ENCODE peak calls at places on chromosome 6, in seven cellular contexts. P, C, J, S, D, U and T are unnamed samples. For H3K9me3, the result is how much of the 10 kb centered on the place peaks cover.

GRCh38 chr6:52125572-52125971 is 38.2 kb upstream of the PKHD1 start:
- DNase-seq in D (no peak), C (no peak), P (no peak), S (no peak), J (no peak), U (no peak), T (no peak)

GRCh38 chr6:158219229-158219628 is 51.1 kb downstream of the GTF2H5 start:
- DNase-seq in C (no peak), P (peak), U (peak), J (no peak), S (no peak), D (no peak), T (no peak)

GRCh38 chr6:36851632-36852031 is 12.4 kb upstream of the CPNE5 start:
- DNase-seq in C (no peak), J (no peak), U (no peak), D (no peak), P (no peak), S (no peak), T (no peak)

GRCh38 chr6:52973013-52973412 is 22.1 kb downstream of the GSTA4 start:
- DNase-seq in U (no peak), S (no peak), J (no peak), D (no peak), P (no peak), C (no peak), T (no peak)

GRCh38 chr6:41642960-41643898 is 5.0 kb downstream of the MDFI start:
- DNase-seq in D (no peak), P (no peak), C (no peak), U (no peak), S (no peak), J (no peak), T (no peak)

GRCh38 chr6:36334343-36334742 is 2.3 kb downstream of the BNIP5 start:
- DNase-seq in D (no peak), J (no peak), P (peak), C (no peak), U (no peak), S (no peak), T (no peak)

GRCh38 chr6:78484181-78485064 is 382.9 kb upstream of the IRAK1BP1 start:
- DNase-seq in P (no peak), U (no peak), D (no peak), S (no peak), C (no peak), J (no peak), T (peak)

GRCh38 chr6:159701413-159701999 is 8.5 kb upstream of the SOD2 start:
- DNase-seq in U (peak), D (no peak), P (no peak), J (no peak), S (no peak), C (peak), T (no peak)

GRCh38 chr6:9612489-9612888 is 802.4 kb downstream of the TFAP2A start:
- DNase-seq in S (no peak), D (no peak), C (no peak), U (no peak), P (no peak), J (no peak), T (no peak)

GRCh38 chr6:17886891-17887290 is 100.5 kb downstream of the KIF13A start:
- DNase-seq in J (no peak), C (no peak), D (peak), P (no peak), S (no peak), U (no peak), T (no peak)

GRCh38 chr6:17885889-17886576 is 101.4 kb downstream of the KIF13A start:
- DNase-seq in D (no peak), S (no peak), C (no peak), U (no peak), J (no peak), P (no peak), T (no peak)

GRCh38 chr6:17885079-17885478 is 102.4 kb downstream of the KIF13A start:
- DNase-seq in C (no peak), U (no peak), D (no peak), S (no peak), J (no peak), P (no peak), T (no peak)

GRCh38 chr6:17883665-17884500 is 103.6 kb downstream of the KIF13A start:
- DNase-seq in P (no peak), D (no peak), J (no peak), C (no peak), S (no peak), U (no peak), T (no peak)

DNA sequence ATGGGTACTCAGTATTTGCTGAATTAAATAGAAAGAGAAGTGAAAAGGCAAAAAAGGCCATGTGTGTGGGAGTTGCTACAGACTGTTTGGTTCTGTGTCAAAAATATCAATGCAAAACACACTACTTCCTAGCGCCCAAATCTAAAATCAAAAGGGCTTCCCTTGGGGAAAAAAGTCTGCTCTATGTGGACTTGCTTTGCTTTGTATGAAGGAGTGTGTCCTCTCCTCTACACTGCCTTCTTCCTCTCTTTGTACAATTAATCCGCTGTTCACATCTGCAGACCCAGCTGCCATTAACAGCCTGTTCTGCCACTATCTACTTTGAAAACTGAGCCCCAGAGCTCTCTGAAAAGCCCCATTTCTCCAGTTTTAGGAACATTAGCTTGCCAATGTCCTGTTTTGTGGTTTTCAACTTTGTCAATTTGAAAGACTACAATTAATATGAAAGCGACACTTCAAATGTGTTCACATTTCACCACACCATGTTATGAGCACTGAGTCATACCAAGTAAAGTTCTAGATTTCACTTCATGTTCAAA is 102.9 kb downstream of the KIF13A start:
- DNase-seq in D (no peak), C (no peak), S (no peak), P (no peak), J (no peak), U (no peak), T (no peak)
- H3K27ac ChIP-seq in D (no peak), C (peak), S (peak), P (no peak), J (peak), U (peak), T (no peak)

GRCh38 chr6:88276331-88276730 is 110.2 kb upstream of the CNR1 start:
- DNase-seq in P (no peak), J (no peak), S (no peak), U (no peak), C (no peak), D (no peak), T (no peak)
- H3K4me3 ChIP-seq in P (no peak), J (no peak), S (no peak), U (no peak), C (no peak), D (no peak), T (no peak)

DNA sequence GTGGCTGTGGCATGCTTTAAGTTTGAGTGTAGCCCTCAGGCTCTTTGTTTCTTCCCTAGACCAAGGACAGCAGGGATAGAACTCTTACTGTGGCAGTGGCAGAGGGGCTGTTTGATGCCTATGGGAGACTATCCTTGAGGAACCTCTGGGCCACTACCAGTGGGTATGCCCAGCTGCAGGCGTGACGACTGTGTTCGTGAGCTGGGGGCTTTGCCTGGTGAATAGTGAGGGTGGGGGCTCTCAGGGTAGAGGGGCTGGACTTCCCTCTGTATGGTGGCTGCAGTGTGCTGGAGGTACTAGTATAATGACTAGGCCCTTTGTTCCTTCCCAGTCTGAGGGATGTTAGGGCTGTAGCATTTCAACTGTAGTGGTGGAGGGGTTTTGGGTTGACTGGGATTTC is 1242.0 kb downstream of the KHDRBS2 start:
- DNase-seq in U (no peak), P (no peak), D (no peak), J (no peak), S (no peak), C (no peak), T (no peak)
- H3K9me3 ChIP-seq in U (under half), P (under half), D (under half), J (under half), S (under half), C (under half), T (under half)

DNA sequence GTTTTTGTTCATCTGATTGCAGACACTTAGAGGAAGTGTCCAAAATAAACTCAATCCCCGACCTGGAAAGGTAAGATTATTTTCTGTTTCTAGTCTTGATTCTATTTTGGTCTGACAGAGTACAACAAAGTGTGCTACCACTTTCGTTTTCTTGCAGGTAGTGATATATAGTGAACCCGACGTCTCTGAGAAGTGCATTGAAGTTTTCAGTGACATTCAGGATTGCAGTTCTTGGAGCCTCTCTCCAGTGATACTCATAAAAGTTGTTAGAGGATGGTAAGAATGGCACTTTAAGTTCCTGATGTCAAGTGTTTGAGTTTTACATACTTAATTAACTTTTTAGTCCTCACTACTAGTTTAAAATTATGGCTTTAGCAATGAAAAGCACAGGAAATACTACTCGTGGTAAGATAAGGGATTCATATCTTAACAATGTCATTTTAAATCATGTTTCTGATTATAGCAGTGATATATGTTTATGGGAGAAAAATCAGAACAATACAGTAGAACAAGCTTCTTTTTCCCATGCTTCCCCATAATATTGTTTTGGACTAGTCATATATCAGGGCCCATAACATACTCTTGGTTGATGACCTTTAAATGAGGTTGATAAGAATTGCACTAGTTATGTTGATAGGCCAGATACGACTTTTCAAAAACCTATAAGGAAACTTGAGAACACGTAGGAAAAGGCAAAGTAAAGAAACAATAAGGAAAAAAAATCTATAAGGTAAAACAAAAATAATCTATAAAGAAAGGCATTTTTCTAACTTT is 104.0 kb downstream of the RTN4IP1 start:
- DNase-seq in S (no peak), P (no peak), D (no peak), J (no peak), C (no peak), U (no peak), T (no peak)
- H3K27ac ChIP-seq in S (no peak), P (peak), D (no peak), J (peak), C (no peak), U (peak), T (no peak)

DNA sequence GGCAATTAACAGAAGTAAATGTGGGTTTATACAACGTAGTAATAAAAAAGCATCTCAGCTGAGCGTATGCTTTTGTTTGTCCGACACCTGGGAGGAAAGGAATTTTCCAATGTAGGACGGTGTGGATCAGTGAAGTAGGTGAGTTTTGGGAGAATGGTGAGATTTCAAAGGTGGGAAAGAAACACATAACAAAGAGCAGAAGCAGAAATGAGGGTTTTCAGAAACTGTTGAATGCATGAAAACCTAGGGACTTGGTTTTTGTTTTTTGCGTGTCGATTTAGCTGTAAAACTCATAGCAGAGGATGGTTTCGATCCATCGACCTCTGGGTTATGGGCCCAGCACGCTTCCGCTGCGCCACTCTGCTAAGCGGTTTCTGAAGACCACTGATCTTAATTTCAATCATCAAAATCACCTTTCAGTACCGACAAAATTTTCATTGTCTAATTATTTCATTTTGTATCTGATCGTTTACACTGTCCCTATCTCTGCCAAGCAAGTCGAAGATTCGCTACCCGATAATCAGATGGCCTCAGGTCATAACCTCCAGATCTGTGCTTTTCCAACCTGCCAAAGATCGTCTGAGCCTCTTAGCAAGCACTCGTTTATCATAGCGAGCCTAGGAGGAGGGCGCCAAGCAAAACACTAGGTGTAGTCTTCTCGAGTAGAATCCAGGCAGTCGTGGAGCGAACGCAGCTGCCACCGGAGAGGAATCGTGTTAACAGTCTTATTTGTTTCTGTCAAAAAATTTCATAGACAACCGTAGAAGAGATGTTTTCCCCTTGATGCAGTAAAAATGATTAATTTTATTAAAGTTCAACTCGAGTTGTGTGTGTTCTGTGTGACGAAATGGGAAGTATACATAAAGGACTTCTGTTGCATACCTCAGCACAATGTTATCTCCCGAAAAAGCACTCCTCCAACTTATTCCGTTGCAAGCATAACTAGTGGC is 20.9 kb upstream of the POM121L2 start:
- DNase-seq in D (no peak), S (no peak), P (no peak), U (peak), J (no peak), C (no peak), T (peak)
- H3K4me3 ChIP-seq in D (no peak), S (peak), P (no peak), U (peak), J (no peak), C (peak), T (peak)

DNA sequence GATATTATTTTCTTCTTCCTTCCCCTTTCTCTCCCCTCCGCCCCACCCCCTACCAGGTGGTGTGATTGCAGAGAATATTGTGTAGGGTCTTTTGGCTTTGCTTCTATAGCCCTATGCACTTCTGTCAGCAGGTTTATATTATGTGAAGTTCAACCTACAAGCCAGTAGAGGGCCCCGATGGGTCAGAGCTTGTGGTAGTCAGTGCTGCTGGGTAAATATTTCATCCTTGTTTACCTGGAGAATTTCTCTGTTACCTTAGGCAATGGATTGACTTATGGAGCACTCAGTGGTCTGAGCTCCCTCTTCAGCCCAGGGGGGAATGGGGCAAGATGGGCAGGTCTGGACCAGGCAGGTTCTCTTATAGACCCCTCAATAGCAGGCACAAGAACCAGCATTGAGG is 720.9 kb downstream of the GRIK2 start:
- DNase-seq in J (no peak), D (peak), U (peak), P (no peak), C (no peak), S (no peak), T (peak)
- H3K9me3 ChIP-seq in J (under half), D (under half), U (under half), P (under half), C (under half), S (under half), T (under half)